ENCODE peak calls at places on chromosomes 11 and 22, in ten cellular contexts. One of them, this sample, is unnamed.

GRCh38 chr11:45847908-45848316 is 637 bp downstream of the CRY2 start:
- DNase-seq in GM20000: peak
- DNase-seq in IMR-90: peak
- DNase-seq in stimulated activated CD4-positive, alpha-beta T cell treated with anti-CD3 and anti-CD28 coated beads, Interleukin-12 subunit alpha, Interleukin-12 subunit beta, amount 100 ng/mL, for 4 hours: peak
- DNase-seq in HT1080: peak
- DNase-seq in HFF-Myc: no peak
- DNase-seq in activated CD8-positive, alpha-beta memory T cell treated with anti-CD3 and anti-CD28 coated beads for 24 hours: no peak
- DNase-seq in GM12865: peak
- DNase-seq in NCI-H1417: peak
- DNase-seq in CD8-positive, alpha-beta memory T cell: peak
- DNase-seq in this sample: no peak

GRCh38 chr11:109978895-109979294 is 114.3 kb upstream of the ZC3H12C start:
- DNase-seq in GM12865: no peak
- DNase-seq in stimulated activated CD4-positive, alpha-beta T cell treated with anti-CD3 and anti-CD28 coated beads, Interleukin-12 subunit alpha, Interleukin-12 subunit beta, amount 100 ng/mL, for 4 hours: no peak
- DNase-seq in HT1080: no peak
- DNase-seq in activated CD8-positive, alpha-beta memory T cell treated with anti-CD3 and anti-CD28 coated beads for 24 hours: no peak
- DNase-seq in GM20000: no peak
- DNase-seq in HFF-Myc: no peak
- DNase-seq in IMR-90: peak
- DNase-seq in CD8-positive, alpha-beta memory T cell: no peak
- DNase-seq in NCI-H1417: no peak
- DNase-seq in this sample: no peak

GRCh38 chr11:122700676-122701075 is 45.2 kb downstream of the UBASH3B start:
- DNase-seq in HT1080: no peak
- DNase-seq in CD8-positive, alpha-beta memory T cell: no peak
- DNase-seq in GM20000: no peak
- DNase-seq in GM12865: no peak
- DNase-seq in IMR-90: no peak
- DNase-seq in activated CD8-positive, alpha-beta memory T cell treated with anti-CD3 and anti-CD28 coated beads for 24 hours: no peak
- DNase-seq in stimulated activated CD4-positive, alpha-beta T cell treated with anti-CD3 and anti-CD28 coated beads, Interleukin-12 subunit alpha, Interleukin-12 subunit beta, amount 100 ng/mL, for 4 hours: no peak
- DNase-seq in NCI-H1417: no peak
- DNase-seq in HFF-Myc: no peak
- DNase-seq in this sample: no peak

GRCh38 chr22:35436421-35436820 is 36.5 kb downstream of the MCM5 start:
- DNase-seq in IMR-90: no peak
- DNase-seq in stimulated activated CD4-positive, alpha-beta T cell treated with anti-CD3 and anti-CD28 coated beads, Interleukin-12 subunit alpha, Interleukin-12 subunit beta, amount 100 ng/mL, for 4 hours: no peak
- DNase-seq in activated CD8-positive, alpha-beta memory T cell treated with anti-CD3 and anti-CD28 coated beads for 24 hours: no peak
- DNase-seq in GM20000: no peak
- DNase-seq in CD8-positive, alpha-beta memory T cell: no peak
- DNase-seq in NCI-H1417: no peak
- DNase-seq in HT1080: no peak
- DNase-seq in GM12865: no peak
- DNase-seq in HFF-Myc: no peak
- DNase-seq in this sample: no peak

GRCh38 chr22:37044634-37045625 is 6.6 kb upstream of the KCTD17 start:
- DNase-seq in activated CD8-positive, alpha-beta memory T cell treated with anti-CD3 and anti-CD28 coated beads for 24 hours: no peak
- DNase-seq in HFF-Myc: no peak
- DNase-seq in GM12865: no peak
- DNase-seq in HT1080: no peak
- DNase-seq in IMR-90: peak
- DNase-seq in CD8-positive, alpha-beta memory T cell: no peak
- DNase-seq in stimulated activated CD4-positive, alpha-beta T cell treated with anti-CD3 and anti-CD28 coated beads, Interleukin-12 subunit alpha, Interleukin-12 subunit beta, amount 100 ng/mL, for 4 hours: no peak
- DNase-seq in GM20000: no peak
- DNase-seq in NCI-H1417: no peak
- DNase-seq in this sample: no peak

GRCh38 chr11:116557261-116557660 is 215.5 kb downstream of the BUD13 start:
- DNase-seq in IMR-90: no peak
- DNase-seq in GM12865: no peak
- DNase-seq in HT1080: peak
- DNase-seq in HFF-Myc: peak
- DNase-seq in CD8-positive, alpha-beta memory T cell: no peak
- DNase-seq in activated CD8-positive, alpha-beta memory T cell treated with anti-CD3 and anti-CD28 coated beads for 24 hours: no peak
- DNase-seq in GM20000: no peak
- DNase-seq in NCI-H1417: no peak
- DNase-seq in stimulated activated CD4-positive, alpha-beta T cell treated with anti-CD3 and anti-CD28 coated beads, Interleukin-12 subunit alpha, Interleukin-12 subunit beta, amount 100 ng/mL, for 4 hours: no peak
- DNase-seq in this sample: no peak

GRCh38 chr22:36411589-36412258 is 24.0 kb upstream of the MYH9 start:
- DNase-seq in stimulated activated CD4-positive, alpha-beta T cell treated with anti-CD3 and anti-CD28 coated beads, Interleukin-12 subunit alpha, Interleukin-12 subunit beta, amount 100 ng/mL, for 4 hours: peak
- DNase-seq in NCI-H1417: peak
- DNase-seq in GM12865: no peak
- DNase-seq in CD8-positive, alpha-beta memory T cell: no peak
- DNase-seq in HFF-Myc: no peak
- DNase-seq in HT1080: no peak
- DNase-seq in IMR-90: no peak
- DNase-seq in GM20000: no peak
- DNase-seq in activated CD8-positive, alpha-beta memory T cell treated with anti-CD3 and anti-CD28 coated beads for 24 hours: no peak
- DNase-seq in this sample: no peak

GRCh38 chr11:129090056-129090455 is 102.1 kb downstream of the ARHGAP32 start:
- DNase-seq in GM12865: no peak
- DNase-seq in HT1080: no peak
- DNase-seq in HFF-Myc: no peak
- DNase-seq in GM20000: no peak
- DNase-seq in activated CD8-positive, alpha-beta memory T cell treated with anti-CD3 and anti-CD28 coated beads for 24 hours: no peak
- DNase-seq in stimulated activated CD4-positive, alpha-beta T cell treated with anti-CD3 and anti-CD28 coated beads, Interleukin-12 subunit alpha, Interleukin-12 subunit beta, amount 100 ng/mL, for 4 hours: no peak
- DNase-seq in CD8-positive, alpha-beta memory T cell: no peak
- DNase-seq in IMR-90: peak
- DNase-seq in NCI-H1417: no peak
- DNase-seq in this sample: no peak

GRCh38 chr11:118691926-118692830 is 12.7 kb upstream of the TREH start:
- DNase-seq in HT1080: peak
- DNase-seq in NCI-H1417: no peak
- DNase-seq in HFF-Myc: no peak
- DNase-seq in GM20000: peak
- DNase-seq in activated CD8-positive, alpha-beta memory T cell treated with anti-CD3 and anti-CD28 coated beads for 24 hours: peak
- DNase-seq in IMR-90: peak
- DNase-seq in stimulated activated CD4-positive, alpha-beta T cell treated with anti-CD3 and anti-CD28 coated beads, Interleukin-12 subunit alpha, Interleukin-12 subunit beta, amount 100 ng/mL, for 4 hours: peak
- DNase-seq in GM12865: peak
- DNase-seq in CD8-positive, alpha-beta memory T cell: peak
- DNase-seq in this sample: no peak

GRCh38 chr11:100403817-100404216 is 283.3 kb upstream of the ARHGAP42 start:
- DNase-seq in NCI-H1417: no peak
- DNase-seq in CD8-positive, alpha-beta memory T cell: no peak
- DNase-seq in activated CD8-positive, alpha-beta memory T cell treated with anti-CD3 and anti-CD28 coated beads for 24 hours: no peak
- DNase-seq in IMR-90: peak
- DNase-seq in GM20000: no peak
- DNase-seq in GM12865: no peak
- DNase-seq in stimulated activated CD4-positive, alpha-beta T cell treated with anti-CD3 and anti-CD28 coated beads, Interleukin-12 subunit alpha, Interleukin-12 subunit beta, amount 100 ng/mL, for 4 hours: no peak
- DNase-seq in HT1080: no peak
- DNase-seq in HFF-Myc: no peak
- DNase-seq in this sample: no peak

GRCh38 chr11:71135112-71135511 is 117.3 kb downstream of the SHANK2 start:
- DNase-seq in HFF-Myc: no peak
- DNase-seq in NCI-H1417: no peak
- DNase-seq in IMR-90: no peak
- DNase-seq in activated CD8-positive, alpha-beta memory T cell treated with anti-CD3 and anti-CD28 coated beads for 24 hours: no peak
- DNase-seq in HT1080: no peak
- DNase-seq in GM20000: no peak
- DNase-seq in GM12865: no peak
- DNase-seq in CD8-positive, alpha-beta memory T cell: no peak
- DNase-seq in stimulated activated CD4-positive, alpha-beta T cell treated with anti-CD3 and anti-CD28 coated beads, Interleukin-12 subunit alpha, Interleukin-12 subunit beta, amount 100 ng/mL, for 4 hours: no peak
- DNase-seq in this sample: no peak

GRCh38 chr11:132872223-132872622 is 660.1 kb downstream of the OPCML start:
- DNase-seq in IMR-90: no peak
- DNase-seq in NCI-H1417: peak
- DNase-seq in CD8-positive, alpha-beta memory T cell: no peak
- DNase-seq in GM20000: no peak
- DNase-seq in HFF-Myc: no peak
- DNase-seq in activated CD8-positive, alpha-beta memory T cell treated with anti-CD3 and anti-CD28 coated beads for 24 hours: no peak
- DNase-seq in GM12865: no peak
- DNase-seq in stimulated activated CD4-positive, alpha-beta T cell treated with anti-CD3 and anti-CD28 coated beads, Interleukin-12 subunit alpha, Interleukin-12 subunit beta, amount 100 ng/mL, for 4 hours: no peak
- DNase-seq in HT1080: no peak
- DNase-seq in this sample: no peak

GRCh38 chr11:81725691-81726090 is 1008.0 kb downstream of the FAM181B start:
- DNase-seq in GM12865: no peak
- DNase-seq in GM20000: no peak
- DNase-seq in IMR-90: no peak
- DNase-seq in HFF-Myc: no peak
- DNase-seq in HT1080: peak
- DNase-seq in stimulated activated CD4-positive, alpha-beta T cell treated with anti-CD3 and anti-CD28 coated beads, Interleukin-12 subunit alpha, Interleukin-12 subunit beta, amount 100 ng/mL, for 4 hours: no peak
- DNase-seq in activated CD8-positive, alpha-beta memory T cell treated with anti-CD3 and anti-CD28 coated beads for 24 hours: no peak
- DNase-seq in CD8-positive, alpha-beta memory T cell: no peak
- DNase-seq in NCI-H1417: no peak
- DNase-seq in this sample: no peak

GRCh38 chr11:36729765-36730164 is 131.7 kb upstream of the RAG2 start:
- DNase-seq in stimulated activated CD4-positive, alpha-beta T cell treated with anti-CD3 and anti-CD28 coated beads, Interleukin-12 subunit alpha, Interleukin-12 subunit beta, amount 100 ng/mL, for 4 hours: no peak
- DNase-seq in NCI-H1417: peak
- DNase-seq in activated CD8-positive, alpha-beta memory T cell treated with anti-CD3 and anti-CD28 coated beads for 24 hours: no peak
- DNase-seq in GM12865: no peak
- DNase-seq in HFF-Myc: no peak
- DNase-seq in CD8-positive, alpha-beta memory T cell: no peak
- DNase-seq in IMR-90: no peak
- DNase-seq in HT1080: no peak
- DNase-seq in GM20000: no peak
- DNase-seq in this sample: no peak

GRCh38 chr11:46162700-46163099 is 41.4 kb upstream of the PHF21A start:
- DNase-seq in stimulated activated CD4-positive, alpha-beta T cell treated with anti-CD3 and anti-CD28 coated beads, Interleukin-12 subunit alpha, Interleukin-12 subunit beta, amount 100 ng/mL, for 4 hours: no peak
- DNase-seq in HT1080: no peak
- DNase-seq in GM12865: peak
- DNase-seq in activated CD8-positive, alpha-beta memory T cell treated with anti-CD3 and anti-CD28 coated beads for 24 hours: no peak
- DNase-seq in NCI-H1417: no peak
- DNase-seq in IMR-90: no peak
- DNase-seq in GM20000: no peak
- DNase-seq in HFF-Myc: no peak
- DNase-seq in CD8-positive, alpha-beta memory T cell: no peak
- DNase-seq in this sample: no peak

GRCh38 chr11:13303668-13304649 is 26.4 kb downstream of the BMAL1 start:
- DNase-seq in IMR-90: no peak
- DNase-seq in CD8-positive, alpha-beta memory T cell: no peak
- DNase-seq in GM20000: peak
- DNase-seq in GM12865: peak
- DNase-seq in activated CD8-positive, alpha-beta memory T cell treated with anti-CD3 and anti-CD28 coated beads for 24 hours: no peak
- DNase-seq in NCI-H1417: no peak
- DNase-seq in HT1080: peak
- DNase-seq in stimulated activated CD4-positive, alpha-beta T cell treated with anti-CD3 and anti-CD28 coated beads, Interleukin-12 subunit alpha, Interleukin-12 subunit beta, amount 100 ng/mL, for 4 hours: no peak
- DNase-seq in HFF-Myc: no peak
- DNase-seq in this sample: no peak

GRCh38 chr22:38938925-38939324 is 18.5 kb upstream of the APOBEC3A start:
- DNase-seq in GM12865: no peak
- DNase-seq in stimulated activated CD4-positive, alpha-beta T cell treated with anti-CD3 and anti-CD28 coated beads, Interleukin-12 subunit alpha, Interleukin-12 subunit beta, amount 100 ng/mL, for 4 hours: no peak
- DNase-seq in NCI-H1417: no peak
- DNase-seq in HT1080: no peak
- DNase-seq in CD8-positive, alpha-beta memory T cell: no peak
- DNase-seq in activated CD8-positive, alpha-beta memory T cell treated with anti-CD3 and anti-CD28 coated beads for 24 hours: peak
- DNase-seq in GM20000: no peak
- DNase-seq in HFF-Myc: no peak
- DNase-seq in IMR-90: no peak
- DNase-seq in this sample: no peak

GRCh38 chr22:19143967-19144400 is 467 bp downstream of the ESS2 start:
- DNase-seq in IMR-90: peak
- DNase-seq in activated CD8-positive, alpha-beta memory T cell treated with anti-CD3 and anti-CD28 coated beads for 24 hours: no peak
- DNase-seq in HFF-Myc: no peak
- DNase-seq in CD8-positive, alpha-beta memory T cell: peak
- DNase-seq in HT1080: no peak
- DNase-seq in stimulated activated CD4-positive, alpha-beta T cell treated with anti-CD3 and anti-CD28 coated beads, Interleukin-12 subunit alpha, Interleukin-12 subunit beta, amount 100 ng/mL, for 4 hours: no peak
- DNase-seq in GM20000: peak
- DNase-seq in NCI-H1417: no peak
- DNase-seq in GM12865: peak
- DNase-seq in this sample: no peak

GRCh38 chr22:48084041-48084748 is 1321.7 kb downstream of the TBC1D22A start:
- DNase-seq in activated CD8-positive, alpha-beta memory T cell treated with anti-CD3 and anti-CD28 coated beads for 24 hours: no peak
- DNase-seq in stimulated activated CD4-positive, alpha-beta T cell treated with anti-CD3 and anti-CD28 coated beads, Interleukin-12 subunit alpha, Interleukin-12 subunit beta, amount 100 ng/mL, for 4 hours: no peak
- DNase-seq in IMR-90: no peak
- DNase-seq in GM20000: peak
- DNase-seq in NCI-H1417: no peak
- DNase-seq in HFF-Myc: no peak
- DNase-seq in GM12865: peak
- DNase-seq in CD8-positive, alpha-beta memory T cell: peak
- DNase-seq in HT1080: no peak
- DNase-seq in this sample: no peak

GRCh38 chr11:66550887-66551286 is 4.2 kb downstream of the ACTN3 start:
- DNase-seq in GM20000: no peak
- DNase-seq in GM12865: no peak
- DNase-seq in stimulated activated CD4-positive, alpha-beta T cell treated with anti-CD3 and anti-CD28 coated beads, Interleukin-12 subunit alpha, Interleukin-12 subunit beta, amount 100 ng/mL, for 4 hours: no peak
- DNase-seq in NCI-H1417: no peak
- DNase-seq in IMR-90: no peak
- DNase-seq in HT1080: no peak
- DNase-seq in activated CD8-positive, alpha-beta memory T cell treated with anti-CD3 and anti-CD28 coated beads for 24 hours: no peak
- DNase-seq in HFF-Myc: no peak
- DNase-seq in CD8-positive, alpha-beta memory T cell: no peak
- DNase-seq in this sample: no peak

GRCh38 chr11:123719452-123719851 is 22.0 kb downstream of the ZNF202 start:
- DNase-seq in GM20000: no peak
- DNase-seq in IMR-90: peak
- DNase-seq in HFF-Myc: peak
- DNase-seq in GM12865: no peak
- DNase-seq in activated CD8-positive, alpha-beta memory T cell treated with anti-CD3 and anti-CD28 coated beads for 24 hours: no peak
- DNase-seq in HT1080: peak
- DNase-seq in CD8-positive, alpha-beta memory T cell: no peak
- DNase-seq in NCI-H1417: no peak
- DNase-seq in stimulated activated CD4-positive, alpha-beta T cell treated with anti-CD3 and anti-CD28 coated beads, Interleukin-12 subunit alpha, Interleukin-12 subunit beta, amount 100 ng/mL, for 4 hours: no peak
- DNase-seq in this sample: no peak

GRCh38 chr11:28566643-28567042 is 458.5 kb downstream of the METTL15 start:
- DNase-seq in IMR-90: peak
- DNase-seq in GM12865: no peak
- DNase-seq in HT1080: peak
- DNase-seq in activated CD8-positive, alpha-beta memory T cell treated with anti-CD3 and anti-CD28 coated beads for 24 hours: no peak
- DNase-seq in CD8-positive, alpha-beta memory T cell: no peak
- DNase-seq in HFF-Myc: peak
- DNase-seq in NCI-H1417: no peak
- DNase-seq in GM20000: no peak
- DNase-seq in stimulated activated CD4-positive, alpha-beta T cell treated with anti-CD3 and anti-CD28 coated beads, Interleukin-12 subunit alpha, Interleukin-12 subunit beta, amount 100 ng/mL, for 4 hours: no peak
- DNase-seq in this sample: no peak

GRCh38 chr22:21760640-21761039 is 25.0 kb upstream of the YPEL1 start:
- DNase-seq in CD8-positive, alpha-beta memory T cell: peak
- DNase-seq in GM20000: no peak
- DNase-seq in IMR-90: peak
- DNase-seq in HT1080: peak
- DNase-seq in GM12865: no peak
- DNase-seq in activated CD8-positive, alpha-beta memory T cell treated with anti-CD3 and anti-CD28 coated beads for 24 hours: no peak
- DNase-seq in NCI-H1417: no peak
- DNase-seq in HFF-Myc: no peak
- DNase-seq in stimulated activated CD4-positive, alpha-beta T cell treated with anti-CD3 and anti-CD28 coated beads, Interleukin-12 subunit alpha, Interleukin-12 subunit beta, amount 100 ng/mL, for 4 hours: no peak
- DNase-seq in this sample: no peak

GRCh38 chr22:27179161-27179560 is 521.8 kb downstream of the MIAT start:
- DNase-seq in GM12865: no peak
- DNase-seq in activated CD8-positive, alpha-beta memory T cell treated with anti-CD3 and anti-CD28 coated beads for 24 hours: no peak
- DNase-seq in stimulated activated CD4-positive, alpha-beta T cell treated with anti-CD3 and anti-CD28 coated beads, Interleukin-12 subunit alpha, Interleukin-12 subunit beta, amount 100 ng/mL, for 4 hours: no peak
- DNase-seq in HFF-Myc: no peak
- DNase-seq in GM20000: no peak
- DNase-seq in IMR-90: no peak
- DNase-seq in HT1080: no peak
- DNase-seq in CD8-positive, alpha-beta memory T cell: no peak
- DNase-seq in NCI-H1417: no peak
- DNase-seq in this sample: no peak

GRCh38 chr11:36672815-36673450 is 74.9 kb upstream of the RAG2 start:
- DNase-seq in GM12865: peak
- DNase-seq in GM20000: peak
- DNase-seq in HT1080: peak
- DNase-seq in activated CD8-positive, alpha-beta memory T cell treated with anti-CD3 and anti-CD28 coated beads for 24 hours: no peak
- DNase-seq in CD8-positive, alpha-beta memory T cell: peak
- DNase-seq in NCI-H1417: no peak
- DNase-seq in HFF-Myc: peak
- DNase-seq in stimulated activated CD4-positive, alpha-beta T cell treated with anti-CD3 and anti-CD28 coated beads, Interleukin-12 subunit alpha, Interleukin-12 subunit beta, amount 100 ng/mL, for 4 hours: no peak
- DNase-seq in IMR-90: peak
- DNase-seq in this sample: no peak

GRCh38 chr11:110463153-110463552 is 33.4 kb downstream of the FDX1 start:
- DNase-seq in GM12865: peak
- DNase-seq in IMR-90: peak
- DNase-seq in NCI-H1417: peak
- DNase-seq in HT1080: peak
- DNase-seq in stimulated activated CD4-positive, alpha-beta T cell treated with anti-CD3 and anti-CD28 coated beads, Interleukin-12 subunit alpha, Interleukin-12 subunit beta, amount 100 ng/mL, for 4 hours: no peak
- DNase-seq in activated CD8-positive, alpha-beta memory T cell treated with anti-CD3 and anti-CD28 coated beads for 24 hours: no peak
- DNase-seq in HFF-Myc: no peak
- DNase-seq in CD8-positive, alpha-beta memory T cell: peak
- DNase-seq in GM20000: no peak
- DNase-seq in this sample: no peak

GRCh38 chr11:128240546-128240945 is 346.8 kb downstream of the ETS1 start:
- DNase-seq in CD8-positive, alpha-beta memory T cell: no peak
- DNase-seq in GM12865: no peak
- DNase-seq in HFF-Myc: no peak
- DNase-seq in activated CD8-positive, alpha-beta memory T cell treated with anti-CD3 and anti-CD28 coated beads for 24 hours: no peak
- DNase-seq in HT1080: no peak
- DNase-seq in GM20000: no peak
- DNase-seq in stimulated activated CD4-positive, alpha-beta T cell treated with anti-CD3 and anti-CD28 coated beads, Interleukin-12 subunit alpha, Interleukin-12 subunit beta, amount 100 ng/mL, for 4 hours: no peak
- DNase-seq in IMR-90: peak
- DNase-seq in NCI-H1417: no peak
- DNase-seq in this sample: no peak

GRCh38 chr11:69006816-69007215 is 6.2 kb downstream of the MRGPRF start:
- DNase-seq in GM20000: no peak
- DNase-seq in HFF-Myc: no peak
- DNase-seq in GM12865: no peak
- DNase-seq in stimulated activated CD4-positive, alpha-beta T cell treated with anti-CD3 and anti-CD28 coated beads, Interleukin-12 subunit alpha, Interleukin-12 subunit beta, amount 100 ng/mL, for 4 hours: no peak
- DNase-seq in HT1080: no peak
- DNase-seq in CD8-positive, alpha-beta memory T cell: no peak
- DNase-seq in activated CD8-positive, alpha-beta memory T cell treated with anti-CD3 and anti-CD28 coated beads for 24 hours: no peak
- DNase-seq in IMR-90: no peak
- DNase-seq in NCI-H1417: no peak
- DNase-seq in this sample: peak